ENCODE peak calls at places on chromosomes 16 and 17, in four cellular contexts. H is GM12878, V is K562, P is WTC11. O is an unnamed sample.

GRCh38 chr16:22945361-22945760 is 131.4 kb downstream of the HS3ST2 start:
- DNase-seq in P (no peak), H (no peak), V (no peak), O (no peak)

GRCh38 chr17:82013341-82013740 is 9.3 kb downstream of the CENPX start:
- DNase-seq in H (no peak), P (no peak), V (no peak), O (no peak)

GRCh38 chr16:86231321-86231995 is 278.9 kb upstream of the FOXF1 start:
- DNase-seq in P (no peak), H (no peak), V (no peak), O (no peak)

GRCh38 chr16:57743886-57744645 is 8.5 kb downstream of the KATNB1 start:
- DNase-seq in H (no peak), V (no peak), P (no peak), O (no peak)

GRCh38 chr16:85986931-85987749 is 88.2 kb downstream of the IRF8 start:
- DNase-seq in H (no peak), V (no peak), P (peak; percentile 47), O (peak; percentile 12)

GRCh38 chr16:70788668-70789161 is 12.2 kb downstream of the VAC14 start:
- DNase-seq in H (no peak), P (no peak), V (no peak), O (no peak)

GRCh38 chr17:4769628-4770027 is 2.1 kb upstream of the TM4SF5 start:
- DNase-seq in V (no peak), H (no peak), P (no peak), O (peak; percentile 43)

GRCh38 chr16:10419701-10420100 is 33.8 kb downstream of the ATF7IP2 start:
- DNase-seq in P (no peak), H (no peak), V (no peak), O (no peak)

GRCh38 chr17:66255112-66255511 is 25.9 kb upstream of the APOH start:
- DNase-seq in V (peak; percentile 52), H (no peak), P (no peak), O (peak; percentile 87)

GRCh38 chr17:38925263-38925995 is at the start of gene LASP1NB:
- DNase-seq in P (peak; percentile 71), V (peak; percentile 41), H (no peak), O (no peak)

GRCh38 chr16:23949630-23950290 is 114.0 kb downstream of the PRKCB start:
- DNase-seq in H (peak; percentile 28), V (no peak), P (no peak), O (no peak)

GRCh38 chr17:50768348-50768761 is 1.0 kb upstream of the ANKRD40CL start:
- DNase-seq in H (no peak), P (no peak), V (peak; percentile 5), O (peak; percentile 38)

GRCh38 chr16:77679901-77680300 is 42.4 kb upstream of the NUDT7 start:
- DNase-seq in P (no peak), V (no peak), H (no peak), O (no peak)

GRCh38 chr16:74608944-74609343 is 2.0 kb upstream of the GLG1 start:
- DNase-seq in H (no peak), V (no peak), P (no peak), O (no peak)

GRCh38 chr16:28546626-28547025 is 7.1 kb upstream of the SGF29 start:
- DNase-seq in H (no peak), P (no peak), V (no peak), O (no peak)

GRCh38 chr16:28549301-28549899 is 4.3 kb upstream of the SGF29 start:
- DNase-seq in V (no peak), P (no peak), H (no peak), O (peak; percentile 65)

GRCh38 chr16:28548306-28548802 is 5.4 kb upstream of the SGF29 start:
- DNase-seq in H (no peak), P (no peak), V (no peak), O (no peak)

GRCh38 chr16:28543072-28543471 is 4.3 kb upstream of the NUPR1 start:
- DNase-seq in H (no peak), P (no peak), V (no peak), O (no peak)

GRCh38 chr16:28544998-28545397 is 6.2 kb upstream of the NUPR1 start:
- DNase-seq in P (no peak), H (no peak), V (no peak), O (no peak)
- TF ChIP-seq CREM in P (no peak), H (no peak), V (no peak), O (no peak)

GRCh38 chr17:79361221-79361734 is 249.6 kb downstream of the RBFOX3 start:
- DNase-seq in V (no peak), P (no peak), H (no peak), O (no peak)
- TF ChIP-seq CREM in V (no peak), P (no peak), H (no peak), O (no peak)

GRCh38 chr17:69434164-69434579 is 19.7 kb downstream of the MAP2K6 start:
- DNase-seq in V (no peak), P (no peak), H (no peak), O (no peak)

GRCh38 chr17:69433093-69433492 is 18.6 kb downstream of the MAP2K6 start:
- DNase-seq in P (no peak), H (no peak), V (no peak), O (no peak)

GRCh38 chr17:69428252-69428980 is 13.9 kb downstream of the MAP2K6 start:
- DNase-seq in P (no peak), H (no peak), V (no peak), O (no peak)

GRCh38 chr17:69430488-69430887 is 16.0 kb downstream of the MAP2K6 start:
- DNase-seq in H (no peak), V (no peak), P (no peak), O (no peak)

DNA sequence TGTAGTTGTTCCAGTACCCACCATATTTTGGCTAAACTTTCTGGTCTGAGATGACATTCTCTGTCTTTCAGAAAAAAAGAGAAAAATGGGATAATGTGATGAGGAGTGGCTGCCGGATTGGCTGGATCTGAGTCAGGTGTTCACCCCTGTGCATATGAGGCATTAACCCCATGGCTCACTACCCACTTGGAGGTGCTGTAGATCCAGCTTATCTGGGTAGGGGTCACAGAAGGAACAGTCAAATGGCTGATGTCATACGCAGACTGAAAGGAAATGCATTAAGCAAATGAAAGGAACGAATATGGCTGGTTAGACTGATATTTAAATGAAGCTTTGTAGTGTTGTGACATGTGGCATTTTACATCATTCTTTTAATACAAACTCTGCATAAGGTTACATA is 17.3 kb downstream of the MAP2K6 start:
- DNase-seq in V (no peak), P (no peak), H (no peak), O (no peak)
- TF ChIP-seq CREM in V (no peak), P (no peak), H (no peak), O (no peak)

GRCh38 chr17:76866774-76867577 is 1.2 kb upstream of the MGAT5B start:
- DNase-seq in H (no peak), V (no peak), P (no peak), O (no peak)
- TF ChIP-seq CREM in H (no peak), V (no peak), P (no peak), O (no peak)

GRCh38 chr17:76501018-76501826 is at the start of gene RHBDF2:
- DNase-seq in H (peak; percentile 62), V (peak; percentile 97), P (peak; percentile 95), O (peak; percentile 79)
- TF ChIP-seq CREM in H (no peak), V (peak; percentile 23), P (no peak), O (no peak)

GRCh38 chr17:77404812-77405581 is 264.2 kb downstream of the SEC14L1 start:
- DNase-seq in P (no peak), H (peak; percentile 60), V (no peak), O (no peak)
- TF ChIP-seq CREM in P (no peak), H (peak; percentile 82), V (no peak), O (no peak)

GRCh38 chr16:52123842-52124241 is 423.1 kb downstream of the TOX3 start:
- DNase-seq in V (no peak), P (no peak), H (no peak), O (no peak)

GRCh38 chr16:52123063-52123839 is 423.7 kb downstream of the TOX3 start:
- DNase-seq in V (no peak), H (no peak), P (no peak), O (no peak)

DNA sequence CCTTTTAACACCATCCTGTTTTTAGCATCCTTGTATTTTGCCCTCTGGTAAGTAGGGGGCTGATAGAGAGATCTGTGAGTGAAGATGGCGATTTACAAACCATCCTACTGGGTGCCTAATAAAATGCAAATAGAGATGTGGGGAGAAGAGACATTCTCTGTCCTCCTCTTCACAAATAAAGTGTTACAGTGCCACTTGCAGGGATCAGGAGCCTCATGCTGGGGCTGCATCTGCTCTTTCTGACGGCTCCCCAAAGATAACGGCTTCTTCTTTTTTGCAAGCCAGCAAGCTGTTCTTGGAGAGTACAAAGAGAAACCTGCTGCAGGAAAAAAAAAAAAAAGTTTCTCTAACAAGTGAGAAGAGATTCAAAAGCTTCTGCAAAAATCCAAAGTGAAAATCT is 418.5 kb downstream of the TOX3 start:
- DNase-seq in V (no peak), H (no peak), P (no peak), O (no peak)
- TF ChIP-seq CREM in V (no peak), H (no peak), P (no peak), O (no peak)